ENCODE peak calls at places on chromosomes 6 and 20, in seven cellular contexts. V, B, Q, I, T, R and A are unnamed samples.

GRCh38 chr6:132651062-132651461 is 7.9 kb downstream of the TAAR1 start:
- DNase-seq in B (no peak), V (no peak), Q (no peak), I (no peak), R (no peak), T (no peak), A (no peak)

GRCh38 chr6:15911753-15912504 is 217.0 kb upstream of the MYLIP start:
- DNase-seq in Q (no peak), I (no peak), T (no peak), R (no peak), V (no peak), B (no peak), A (no peak)

GRCh38 chr6:4687989-4688947 is 87.9 kb upstream of the CDYL start:
- DNase-seq in V (peak; percentile 74), Q (no peak), I (peak; percentile 87), T (no peak), B (peak; percentile 89), R (peak; percentile 41), A (peak; percentile 56)

GRCh38 chr20:4918473-4918872 is 82.8 kb downstream of the SLC23A2 start:
- DNase-seq in I (no peak), R (no peak), Q (no peak), T (no peak), V (no peak), B (no peak), A (no peak)

GRCh38 chr20:32577657-32578056 is 7.5 kb downstream of the NOL4L start:
- DNase-seq in Q (no peak), T (no peak), I (peak; percentile 52), R (no peak), B (peak; percentile 59), V (peak; percentile 6), A (no peak)

GRCh38 chr6:44254957-44255808 is 2.1 kb downstream of the SLC35B2 start:
- DNase-seq in B (no peak), R (no peak), Q (peak; percentile 28), I (no peak), V (no peak), T (no peak), A (peak; percentile 50)

GRCh38 chr20:58406422-58407001 is 17.5 kb downstream of the VAPB start:
- DNase-seq in V (no peak), Q (no peak), I (peak; percentile 16), B (peak; percentile 20), T (no peak), R (no peak), A (no peak)

GRCh38 chr6:163123098-163123497 is 291.4 kb upstream of the QKI start:
- DNase-seq in T (no peak), V (no peak), R (no peak), I (no peak), Q (no peak), B (no peak), A (no peak)

GRCh38 chr6:101434601-101435000 is 41.1 kb downstream of the GRIK2 start:
- DNase-seq in T (no peak), R (no peak), Q (no peak), B (no peak), V (no peak), I (no peak), A (no peak)

GRCh38 chr6:138691595-138692057 is 81.9 kb upstream of the CCDC28A start:
- DNase-seq in B (peak; percentile 78), R (no peak), T (no peak), V (peak; percentile 86), Q (no peak), I (peak; percentile 89), A (peak; percentile 80)
- H3K4me3 ChIP-seq in B (peak overlapping the region; percentile 67), R (peak overlapping the region; percentile 58), T (peak overlapping the region; percentile 85), V (peak overlapping the region; percentile 79), Q (peak overlapping the region; percentile 58), I (peak overlapping the region; percentile 84), A (peak overlapping the region; percentile 74)

DNA sequence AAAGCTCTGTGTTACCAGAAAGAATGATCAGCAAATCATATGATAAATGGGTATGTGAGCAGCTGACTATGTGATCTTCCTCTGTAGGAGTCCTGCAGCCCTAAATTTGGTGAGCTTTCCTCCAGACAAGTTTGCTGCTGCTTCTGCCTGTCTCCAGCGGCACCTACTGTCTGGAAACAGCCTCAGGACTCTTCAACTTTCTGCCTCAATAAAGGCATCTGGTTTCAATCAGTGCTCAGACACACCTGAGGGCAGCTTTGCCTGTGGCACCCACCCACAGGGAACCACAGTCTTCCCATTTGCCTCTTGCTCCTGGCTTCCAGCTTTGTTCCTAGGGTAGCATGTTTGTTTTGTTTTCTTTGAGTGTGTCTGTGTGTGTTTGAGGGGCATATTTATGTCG is 727.9 kb upstream of the MAN1A1 start:
- DNase-seq in V (peak; percentile 10), R (no peak), Q (no peak), B (peak; percentile 37), I (peak; percentile 1), T (no peak), A (no peak)
- TF ChIP-seq CTCF in V (peak; percentile 32), R (no peak), Q (no peak), B (peak; percentile 37), I (no peak), T (no peak), A (peak; percentile 4)

GRCh38 chr6:75934643-75935472 is 137.6 kb downstream of the IMPG1 start:
- DNase-seq in B (peak; percentile 78), T (peak; percentile 43), R (peak; percentile 35), I (peak; percentile 88), Q (peak; percentile 36), V (peak; percentile 78), A (peak; percentile 65)
- H3K4me3 ChIP-seq in B (peak overlapping the region; percentile 44), T (peak overlapping the region; percentile 46), R (peak overlapping the region; percentile 30), I (peak overlapping the region; percentile 56), Q (peak overlapping the region; percentile 26), V (peak overlapping the region; percentile 59), A (peak overlapping the region; percentile 60)

DNA sequence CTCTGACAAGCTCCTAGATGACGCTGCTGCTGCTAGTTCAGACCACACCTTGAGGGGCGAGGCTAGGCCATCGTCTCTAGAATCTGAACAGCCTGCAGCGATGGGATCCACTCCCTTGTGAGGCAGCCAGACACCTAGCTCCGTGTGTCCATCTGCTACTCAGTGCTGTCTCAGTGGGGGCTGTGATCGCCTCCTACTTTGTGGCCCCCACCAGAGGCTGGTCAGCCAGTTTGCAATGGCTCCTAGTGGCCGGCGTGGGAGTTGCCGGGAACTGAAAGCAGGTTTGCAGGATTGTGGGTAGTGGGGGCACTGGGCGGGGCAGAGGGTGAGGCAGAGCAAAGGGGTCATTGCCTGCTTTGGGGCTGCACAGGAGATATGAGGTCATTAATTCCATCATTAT is 2.8 kb downstream of the CCN5 start:
- DNase-seq in T (no peak), I (no peak), B (no peak), V (no peak), Q (peak; percentile 57), R (no peak), A (no peak)
- TF ChIP-seq CTCF in T (no peak), I (peak; percentile 57), B (peak; percentile 31), V (peak; percentile 32), Q (no peak), R (peak; percentile 46), A (peak; percentile 34)

DNA sequence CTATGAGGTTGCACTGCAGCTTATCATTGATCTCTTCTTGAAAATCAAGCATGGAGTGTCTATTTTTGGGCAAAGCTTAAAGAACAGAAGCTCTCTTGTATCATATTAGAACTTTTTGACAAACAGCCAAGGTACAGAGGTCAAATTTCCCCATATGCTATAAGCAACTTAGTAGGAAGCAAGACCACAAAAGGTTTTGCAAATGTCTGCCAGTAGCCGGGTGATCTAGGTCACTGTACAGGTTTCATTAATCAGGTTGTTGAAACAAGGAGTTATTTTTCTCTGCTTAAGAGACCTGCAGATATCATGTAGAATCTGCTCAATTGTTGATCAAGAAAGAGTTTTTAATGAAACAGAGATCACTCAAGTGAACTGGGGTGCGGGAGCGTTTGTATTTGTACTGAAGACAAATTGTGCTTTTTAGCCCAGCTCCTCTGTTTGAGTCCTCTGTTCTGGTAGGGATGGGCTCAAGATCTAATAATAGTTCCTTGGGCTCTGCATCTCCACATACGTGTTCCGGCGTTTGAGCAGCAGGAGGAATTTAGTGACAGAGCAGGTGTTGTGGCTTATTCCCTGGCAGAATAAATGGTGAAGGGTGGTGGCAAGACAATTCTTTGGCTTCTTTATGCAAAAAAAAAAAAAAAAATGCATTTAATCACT is 4.3 kb downstream of the CITED2 start:
- DNase-seq in Q (no peak), B (peak; percentile 87), V (peak; percentile 94), T (no peak), I (peak; percentile 94), R (peak; percentile 69), A (peak; percentile 84)
- H3K4me3 ChIP-seq in Q (peak overlapping the region; percentile 96), B (no peak overlapping the region), V (peak overlapping the region; percentile 16), T (peak overlapping the region; percentile 92), I (peak overlapping the region; percentile 92), R (peak overlapping the region; percentile 18), A (peak overlapping the region; percentile 23)